ENCODE peak calls at places on chromosomes 16 and 17, in eight cellular contexts. One of them, this sample, is unnamed.

GRCh38 chr17:63295839-63296590 is 150.1 kb downstream of the CYB561 start:
- DNase-seq in hypothalamus: no peak
- DNase-seq in HFFc6: no peak
- DNase-seq in substantia nigra: no peak
- DNase-seq in NCI-H345: no peak
- DNase-seq in COR-L47: no peak
- DNase-seq in upper lobe of right lung: no peak
- DNase-seq in NCI-H510A: no peak
- DNase-seq in this sample: no peak

GRCh38 chr17:40038882-40039513 is 15.2 kb downstream of the MED24 start:
- DNase-seq in hypothalamus: no peak
- DNase-seq in HFFc6: peak; percentile 91
- DNase-seq in substantia nigra: no peak
- DNase-seq in NCI-H345: no peak
- DNase-seq in COR-L47: peak; percentile 26
- DNase-seq in upper lobe of right lung: no peak
- DNase-seq in NCI-H510A: peak; percentile 18
- DNase-seq in this sample: peak; percentile 4

GRCh38 chr16:87474566-87474996 is 18.2 kb downstream of the ZCCHC14 start:
- DNase-seq in hypothalamus: no peak
- DNase-seq in HFFc6: no peak
- DNase-seq in substantia nigra: no peak
- DNase-seq in NCI-H345: no peak
- DNase-seq in COR-L47: no peak
- DNase-seq in upper lobe of right lung: no peak
- DNase-seq in NCI-H510A: no peak
- DNase-seq in this sample: no peak

GRCh38 chr17:7029659-7030058 is 6.2 kb upstream of the SLC16A13 start:
- DNase-seq in hypothalamus: no peak
- DNase-seq in HFFc6: no peak
- DNase-seq in substantia nigra: no peak
- DNase-seq in NCI-H345: no peak
- DNase-seq in COR-L47: no peak
- DNase-seq in upper lobe of right lung: no peak
- DNase-seq in NCI-H510A: no peak
- DNase-seq in this sample: no peak

GRCh38 chr17:65356524-65356923 is 204.9 kb downstream of the AXIN2 start:
- DNase-seq in hypothalamus: no peak
- DNase-seq in HFFc6: no peak
- DNase-seq in substantia nigra: peak; percentile 25
- DNase-seq in NCI-H345: no peak
- DNase-seq in COR-L47: no peak
- DNase-seq in upper lobe of right lung: no peak
- DNase-seq in NCI-H510A: no peak
- DNase-seq in this sample: no peak

GRCh38 chr17:39139137-39139516 is 12.3 kb downstream of the PLXDC1 start:
- DNase-seq in hypothalamus: no peak
- DNase-seq in HFFc6: peak; percentile 94
- DNase-seq in substantia nigra: no peak
- DNase-seq in NCI-H345: no peak
- DNase-seq in COR-L47: no peak
- DNase-seq in upper lobe of right lung: no peak
- DNase-seq in NCI-H510A: no peak
- DNase-seq in this sample: peak; percentile 15

GRCh38 chr16:64481497-64481896 is 640.4 kb downstream of the CDH11 start:
- DNase-seq in hypothalamus: no peak
- DNase-seq in HFFc6: peak; percentile 23
- DNase-seq in substantia nigra: no peak
- DNase-seq in NCI-H345: no peak
- DNase-seq in COR-L47: no peak
- DNase-seq in upper lobe of right lung: no peak
- DNase-seq in NCI-H510A: no peak
- DNase-seq in this sample: no peak

GRCh38 chr16:27769561-27770222 is 219.7 kb downstream of the KATNIP start:
- DNase-seq in hypothalamus: no peak
- DNase-seq in HFFc6: peak; percentile 55
- DNase-seq in substantia nigra: no peak
- DNase-seq in NCI-H345: no peak
- DNase-seq in COR-L47: no peak
- DNase-seq in upper lobe of right lung: peak; percentile 53
- DNase-seq in NCI-H510A: no peak
- DNase-seq in this sample: peak; percentile 19

GRCh38 chr17:46764709-46765401 is 53.6 kb downstream of the WNT3 start:
- DNase-seq in hypothalamus: no peak
- DNase-seq in HFFc6: peak; percentile 90
- DNase-seq in substantia nigra: peak; percentile 13
- DNase-seq in NCI-H345: no peak
- DNase-seq in COR-L47: peak; percentile 34
- DNase-seq in upper lobe of right lung: peak; percentile 87
- DNase-seq in NCI-H510A: no peak
- DNase-seq in this sample: no peak

GRCh38 chr17:49901460-49902331 is 53.8 kb upstream of the TAC4 start:
- DNase-seq in hypothalamus: no peak
- DNase-seq in HFFc6: no peak
- DNase-seq in substantia nigra: no peak
- DNase-seq in NCI-H345: no peak
- DNase-seq in COR-L47: peak; percentile 68
- DNase-seq in upper lobe of right lung: peak; percentile 75
- DNase-seq in NCI-H510A: no peak
- DNase-seq in this sample: no peak

GRCh38 chr17:7478276-7479138 is 924 bp downstream of the ZBTB4 start:
- DNase-seq in hypothalamus: peak; percentile 15
- DNase-seq in HFFc6: peak; percentile 10
- DNase-seq in substantia nigra: peak; percentile 66
- DNase-seq in NCI-H345: peak; percentile 4
- DNase-seq in COR-L47: no peak
- DNase-seq in upper lobe of right lung: peak; percentile 85
- DNase-seq in NCI-H510A: no peak
- DNase-seq in this sample: peak; percentile 18

GRCh38 chr17:61303334-61304096 is 96.1 kb upstream of the TBX2 start:
- DNase-seq in hypothalamus: no peak
- DNase-seq in HFFc6: no peak
- DNase-seq in substantia nigra: no peak
- DNase-seq in NCI-H345: no peak
- DNase-seq in COR-L47: no peak
- DNase-seq in upper lobe of right lung: no peak
- DNase-seq in NCI-H510A: no peak
- DNase-seq in this sample: no peak

GRCh38 chr17:59627770-59628171 is 8.1 kb downstream of the CLTC start:
- DNase-seq in hypothalamus: no peak
- DNase-seq in HFFc6: no peak
- DNase-seq in substantia nigra: no peak
- DNase-seq in NCI-H345: no peak
- DNase-seq in COR-L47: no peak
- DNase-seq in upper lobe of right lung: no peak
- DNase-seq in NCI-H510A: no peak
- DNase-seq in this sample: no peak

GRCh38 chr16:49597796-49598195 is 224.2 kb downstream of the C16orf78 start:
- DNase-seq in hypothalamus: no peak
- DNase-seq in HFFc6: no peak
- DNase-seq in substantia nigra: no peak
- DNase-seq in NCI-H345: no peak
- DNase-seq in COR-L47: no peak
- DNase-seq in upper lobe of right lung: no peak
- DNase-seq in NCI-H510A: no peak
- DNase-seq in this sample: no peak

GRCh38 chr17:78148286-78149016 is 2.3 kb downstream of the C17orf99 start:
- DNase-seq in hypothalamus: no peak
- DNase-seq in HFFc6: no peak
- DNase-seq in substantia nigra: no peak
- DNase-seq in NCI-H345: no peak
- DNase-seq in COR-L47: no peak
- DNase-seq in upper lobe of right lung: no peak
- DNase-seq in NCI-H510A: no peak
- DNase-seq in this sample: no peak

GRCh38 chr16:1979271-1980025 is 1.8 kb downstream of the NOXO1 start:
- DNase-seq in hypothalamus: no peak
- DNase-seq in HFFc6: no peak
- DNase-seq in substantia nigra: no peak
- DNase-seq in NCI-H345: no peak
- DNase-seq in COR-L47: peak; percentile 87
- DNase-seq in upper lobe of right lung: peak; percentile 95
- DNase-seq in NCI-H510A: no peak
- DNase-seq in this sample: no peak

GRCh38 chr17:39152134-39152884 is 872 bp upstream of the PLXDC1 start:
- DNase-seq in hypothalamus: no peak
- DNase-seq in HFFc6: no peak
- DNase-seq in substantia nigra: no peak
- DNase-seq in NCI-H345: no peak
- DNase-seq in COR-L47: no peak
- DNase-seq in upper lobe of right lung: no peak
- DNase-seq in NCI-H510A: peak; percentile 29
- DNase-seq in this sample: peak; percentile 53

GRCh38 chr16:28320023-28320561 is 27.8 kb downstream of the SBK1 start:
- DNase-seq in hypothalamus: no peak
- DNase-seq in HFFc6: no peak
- DNase-seq in substantia nigra: no peak
- DNase-seq in NCI-H345: no peak
- DNase-seq in COR-L47: no peak
- DNase-seq in upper lobe of right lung: no peak
- DNase-seq in NCI-H510A: no peak
- DNase-seq in this sample: no peak

GRCh38 chr17:30341703-30342102 is 7.8 kb upstream of the TMIGD1 start:
- DNase-seq in hypothalamus: no peak
- DNase-seq in HFFc6: no peak
- DNase-seq in substantia nigra: no peak
- DNase-seq in NCI-H345: no peak
- DNase-seq in COR-L47: no peak
- DNase-seq in upper lobe of right lung: no peak
- DNase-seq in NCI-H510A: no peak
- DNase-seq in this sample: no peak

GRCh38 chr17:68431661-68432071 is 25.6 kb downstream of the WIPI1 start:
- DNase-seq in hypothalamus: no peak
- DNase-seq in HFFc6: no peak
- DNase-seq in substantia nigra: no peak
- DNase-seq in NCI-H345: no peak
- DNase-seq in COR-L47: peak; percentile 14
- DNase-seq in upper lobe of right lung: no peak
- DNase-seq in NCI-H510A: no peak
- DNase-seq in this sample: no peak

GRCh38 chr17:78759203-78759968 is 22.7 kb downstream of the CYTH1 start:
- DNase-seq in hypothalamus: no peak
- DNase-seq in HFFc6: no peak
- DNase-seq in substantia nigra: no peak
- DNase-seq in NCI-H345: peak; percentile 81
- DNase-seq in COR-L47: peak; percentile 44
- DNase-seq in upper lobe of right lung: peak; percentile 77
- DNase-seq in NCI-H510A: no peak
- DNase-seq in this sample: no peak

GRCh38 chr17:39016193-39017153 is 49.3 kb upstream of the FBXO47 start:
- DNase-seq in hypothalamus: no peak
- DNase-seq in HFFc6: no peak
- DNase-seq in substantia nigra: no peak
- DNase-seq in NCI-H345: no peak
- DNase-seq in COR-L47: no peak
- DNase-seq in upper lobe of right lung: no peak
- DNase-seq in NCI-H510A: no peak
- DNase-seq in this sample: no peak